ENCODE peak calls at places on chromosome 6, in seven cellular contexts. F is omental fat pad, X is HCT116, A is AG09309, I is WERI-Rb-1, B is fibroblast of mammary gland, P is NCI-H446. Z is an unnamed sample.

GRCh38 chr6:18276610-18277009 is 12.3 kb upstream of the DEK start:
- DNase-seq in F (no peak), B (no peak), A (no peak), X (no peak), P (no peak), I (peak; percentile 34), Z (no peak)

GRCh38 chr6:17454316-17455005 is 61.1 kb downstream of the CAP2 start:
- DNase-seq in P (no peak), B (peak; percentile 23), F (no peak), X (no peak), A (peak; percentile 82), I (no peak), Z (no peak)

GRCh38 chr6:33641602-33642001 is 20.5 kb downstream of the ITPR3 start:
- DNase-seq in F (no peak), I (no peak), A (no peak), X (no peak), P (no peak), B (no peak), Z (no peak)

GRCh38 chr6:142302427-142303190 is 802 bp downstream of the ADGRG6 start:
- DNase-seq in X (peak; percentile 53), P (no peak), I (no peak), B (no peak), F (no peak), A (no peak), Z (no peak)

GRCh38 chr6:121726596-121726995 is 291.1 kb downstream of the GJA1 start:
- DNase-seq in I (no peak), P (no peak), X (no peak), A (no peak), B (peak; percentile 19), F (no peak), Z (no peak)

GRCh38 chr6:141403827-141404226 is 728.9 kb upstream of the GJE1 start:
- DNase-seq in I (no peak), B (peak; percentile 89), X (no peak), A (peak; percentile 24), P (no peak), F (no peak), Z (no peak)

GRCh38 chr6:6596529-6596928 is 8.0 kb downstream of the LY86 start:
- DNase-seq in A (no peak), X (no peak), B (no peak), P (no peak), F (no peak), I (no peak), Z (no peak)

GRCh38 chr6:118577972-118578371 is 29.9 kb downstream of the PLN start:
- DNase-seq in I (no peak), F (no peak), A (no peak), X (no peak), P (no peak), B (no peak), Z (no peak)

GRCh38 chr6:127956260-127956888 is 55.5 kb upstream of the THEMIS start:
- DNase-seq in P (peak; percentile 73), A (no peak), I (no peak), F (no peak), X (peak; percentile 23), B (peak; percentile 35), Z (no peak)

GRCh38 chr6:15498640-15499039 is 164.2 kb downstream of the DTNBP1 start:
- DNase-seq in P (no peak), B (peak; percentile 80), F (peak; percentile 23), I (no peak), X (no peak), A (no peak), Z (no peak)

GRCh38 chr6:133553652-133554051 is 312.5 kb downstream of the EYA4 start:
- DNase-seq in B (peak; percentile 76), A (peak; percentile 25), I (peak; percentile 25), P (peak; percentile 75), X (peak; percentile 56), F (no peak), Z (no peak)

GRCh38 chr6:92376711-92377110 is 1042.6 kb downstream of the EPHA7 start:
- DNase-seq in A (no peak), F (no peak), P (no peak), I (no peak), B (no peak), X (no peak), Z (no peak)

GRCh38 chr6:27582928-27583725 is 110.2 kb upstream of the ZNF184 start:
- DNase-seq in B (peak; percentile 79), I (peak; percentile 58), F (no peak), A (no peak), X (no peak), P (peak; percentile 79), Z (no peak)

GRCh38 chr6:121748376-121748775 is 312.9 kb downstream of the GJA1 start:
- DNase-seq in F (no peak), I (no peak), B (peak; percentile 87), X (no peak), P (no peak), A (peak; percentile 57), Z (no peak)

GRCh38 chr6:95185874-95186273 is 391.5 kb upstream of the MANEA start:
- DNase-seq in P (peak; percentile 71), A (no peak), X (no peak), I (no peak), B (no peak), F (no peak), Z (no peak)

GRCh38 chr6:81788748-81789147 is 36.3 kb upstream of the TENT5A start:
- DNase-seq in X (no peak), A (no peak), I (no peak), B (peak; percentile 62), P (no peak), F (no peak), Z (no peak)

GRCh38 chr6:5089821-5090449 is 4.8 kb downstream of the PPP1R3G start:
- DNase-seq in F (no peak), X (no peak), A (no peak), B (no peak), I (no peak), P (no peak), Z (no peak)

GRCh38 chr6:138563231-138563630 is 63.9 kb upstream of the NHSL1 start:
- DNase-seq in X (no peak), A (no peak), P (no peak), I (no peak), B (no peak), F (no peak), Z (no peak)

GRCh38 chr6:157893238-157893637 is 70.2 kb downstream of the SNX9 start:
- DNase-seq in B (no peak), X (no peak), P (no peak), I (no peak), F (no peak), A (no peak), Z (no peak)

GRCh38 chr6:54291146-54291545 is 17.1 kb upstream of the TINAG start:
- DNase-seq in B (peak; percentile 87), I (no peak), P (no peak), X (no peak), F (no peak), A (no peak), Z (no peak)

GRCh38 chr6:169800116-169800667 is 48.8 kb downstream of the ERMARD start:
- DNase-seq in I (no peak), F (no peak), B (no peak), A (no peak), X (no peak), P (no peak), Z (no peak)

GRCh38 chr6:3625161-3625979 is 126.1 kb downstream of the PXDC1 start:
- DNase-seq in B (no peak), I (no peak), A (no peak), F (no peak), P (no peak), X (no peak), Z (no peak)

GRCh38 chr6:53686541-53686940 is 21.0 kb upstream of the KLHL31 start:
- DNase-seq in B (no peak), A (no peak), I (no peak), F (no peak), P (no peak), X (no peak), Z (no peak)

GRCh38 chr6:4008324-4009047 is 70.5 kb downstream of the FAM217A start:
- DNase-seq in P (peak; percentile 66), F (no peak), I (no peak), B (peak; percentile 87), A (peak; percentile 87), X (peak; percentile 56), Z (no peak)

GRCh38 chr6:32355018-32355417 is 16.7 kb downstream of the TSBP1 start:
- DNase-seq in B (no peak), A (no peak), I (no peak), P (no peak), X (no peak), F (no peak), Z (no peak)

GRCh38 chr6:105135907-105136432 is 43.8 kb downstream of the POPDC3 start:
- DNase-seq in X (no peak), I (no peak), F (no peak), P (no peak), A (no peak), B (peak; percentile 16), Z (no peak)

GRCh38 chr6:160765412-160765811 is 63.4 kb downstream of the PLG start:
- DNase-seq in B (no peak), P (no peak), X (no peak), A (no peak), F (no peak), I (no peak), Z (no peak)

GRCh38 chr6:35304299-35304698 is 6.7 kb downstream of the DEF6 start:
- DNase-seq in A (no peak), F (no peak), X (no peak), P (no peak), I (no peak), B (no peak), Z (no peak)

GRCh38 chr6:7730852-7731251 is 5.0 kb downstream of the BMP6 start:
- DNase-seq in X (no peak), B (peak; percentile 90), I (no peak), A (peak; percentile 56), F (no peak), P (no peak), Z (no peak)

GRCh38 chr6:145428656-145429173 is 306.6 kb downstream of the EPM2A start:
- DNase-seq in X (no peak), A (no peak), P (no peak), I (no peak), F (no peak), B (no peak), Z (no peak)

GRCh38 chr6:3990692-3991491 is 88.0 kb downstream of the FAM217A start:
- DNase-seq in P (peak; percentile 87), B (peak; percentile 91), I (peak; percentile 93), A (peak; percentile 57), F (peak; percentile 78), X (peak; percentile 65), Z (peak; percentile 63)

GRCh38 chr6:111589366-111589765 is 16.3 kb downstream of the TRAF3IP2 start:
- DNase-seq in P (no peak), X (peak; percentile 80), B (peak; percentile 96), F (no peak), A (peak; percentile 86), I (no peak), Z (no peak)

GRCh38 chr6:106730672-106731071 is 101.3 kb downstream of the QRSL1 start:
- DNase-seq in X (no peak), I (no peak), B (no peak), F (no peak), A (no peak), P (peak; percentile 28), Z (no peak)

GRCh38 chr6:100472674-100473073 is 8.0 kb upstream of the SIM1 start:
- DNase-seq in P (no peak), I (no peak), B (peak; percentile 64), A (no peak), X (no peak), F (no peak), Z (no peak)

GRCh38 chr6:133817460-133818047 is 71.4 kb upstream of the TCF21 start:
- DNase-seq in X (peak; percentile 8), B (no peak), A (no peak), P (no peak), I (peak; percentile 34), F (no peak), Z (peak; percentile 52)

GRCh38 chr6:159977242-159978214 is 8.6 kb downstream of the IGF2R start:
- DNase-seq in B (peak; percentile 83), F (no peak), X (no peak), I (no peak), A (no peak), P (peak; percentile 7), Z (no peak)

GRCh38 chr6:25639653-25640052 is 12.4 kb upstream of the SCGN start:
- DNase-seq in I (no peak), B (no peak), P (no peak), A (no peak), F (no peak), X (no peak), Z (no peak)

GRCh38 chr6:81031429-81031828 is 721.1 kb downstream of the TENT5A start:
- DNase-seq in P (peak; percentile 12), I (no peak), B (peak; percentile 18), F (no peak), A (no peak), X (no peak), Z (no peak)